ENCODE peak calls at places on chromosomes 11 and 22, in five cellular contexts. O, S, P, L and E are unnamed samples.

GRCh38 chr11:34251640-34251980 is 106.2 kb downstream of the ABTB2 start:
- DNase-seq in P (no peak), S (no peak), O (no peak), L (no peak), E (no peak)

GRCh38 chr11:1874406-1875092 is 17.1 kb downstream of the PRR33 start:
- DNase-seq in L (no peak), P (peak), O (peak), S (no peak), E (no peak)

GRCh38 chr11:104668797-104669463 is 229.3 kb downstream of the CASP12 start:
- DNase-seq in L (no peak), P (no peak), O (no peak), S (no peak), E (no peak)

GRCh38 chr11:62553839-62554361 is 7.3 kb upstream of the AHNAK start:
- DNase-seq in S (no peak), L (no peak), P (no peak), O (no peak), E (no peak)

GRCh38 chr11:77590194-77590591 is 440 bp downstream of the AQP11 start:
- DNase-seq in L (no peak), P (peak), O (no peak), S (peak), E (no peak)

GRCh38 chr22:49959782-49960158 is 802 bp upstream of the PIM3 start:
- DNase-seq in P (peak), L (no peak), S (peak), O (no peak), E (no peak)

GRCh38 chr22:45644714-45645113 is 26.9 kb upstream of the ATXN10 start:
- DNase-seq in P (no peak), O (no peak), S (peak), L (no peak), E (no peak)

GRCh38 chr11:6124245-6124644 is 16.8 kb downstream of the OR56B4 start:
- DNase-seq in O (no peak), S (no peak), P (no peak), L (no peak), E (no peak)

GRCh38 chr11:117225553-117226170 is 6.2 kb downstream of the PCSK7 start:
- DNase-seq in P (no peak), O (no peak), S (peak), L (no peak), E (no peak)

GRCh38 chr11:126039485-126040271 is 23.0 kb downstream of the CDON start:
- DNase-seq in P (no peak), S (no peak), L (no peak), O (no peak), E (no peak)

GRCh38 chr11:16902979-16903378 is 111.2 kb downstream of the PLEKHA7 start:
- DNase-seq in L (no peak), S (no peak), P (no peak), O (no peak), E (no peak)

GRCh38 chr22:39173787-39174497 is 21.5 kb upstream of the CBX7 start:
- DNase-seq in S (peak), O (no peak), L (peak), P (no peak), E (no peak)

GRCh38 chr11:34656062-34656720 is 35.3 kb downstream of the EHF start:
- DNase-seq in O (no peak), L (no peak), S (no peak), P (no peak), E (no peak)

GRCh38 chr22:50524664-50525103 is 714 bp downstream of the SCO2 start:
- DNase-seq in P (no peak), S (no peak), L (no peak), O (no peak), E (no peak)

GRCh38 chr11:115942043-115942442 is 437.8 kb upstream of the CADM1 start:
- DNase-seq in O (no peak), L (no peak), P (no peak), S (no peak), E (no peak)

GRCh38 chr22:32355760-32356159 is 1.9 kb upstream of the RFPL3 start:
- DNase-seq in O (no peak), S (no peak), P (no peak), L (no peak), E (no peak)

GRCh38 chr11:36362902-36363301 is 66.8 kb downstream of the PRR5L start:
- DNase-seq in P (no peak), S (no peak), L (no peak), O (no peak), E (no peak)

GRCh38 chr22:36471341-36471821 is 10.1 kb downstream of the TXN2 start:
- DNase-seq in P (no peak), S (peak), L (no peak), O (no peak), E (no peak)

GRCh38 chr11:100731471-100731870 is 44.4 kb downstream of the ARHGAP42 start:
- DNase-seq in O (no peak), S (no peak), P (no peak), L (no peak), E (no peak)

GRCh38 chr11:1354125-1354938 is 35.4 kb upstream of the BRSK2 start:
- DNase-seq in P (no peak), S (no peak), L (no peak), O (no peak), E (no peak)

GRCh38 chr11:32148824-32149223 is 58.0 kb downstream of the RCN1 start:
- DNase-seq in O (no peak), P (no peak), S (no peak), L (no peak), E (no peak)

GRCh38 chr11:78323356-78323755 is 94.3 kb downstream of the GAB2 start:
- DNase-seq in O (no peak), S (no peak), L (no peak), P (no peak), E (no peak)

GRCh38 chr11:2213890-2214526 is 42.4 kb upstream of the TH start:
- DNase-seq in P (peak), L (no peak), S (no peak), O (no peak), E (no peak)

GRCh38 chr11:79439893-79440450 is 858 bp downstream of the TENM4 start:
- DNase-seq in L (no peak), S (peak), O (peak), P (peak), E (no peak)

GRCh38 chr11:34731596-34731995 is 110.7 kb downstream of the EHF start:
- DNase-seq in L (no peak), O (no peak), P (no peak), S (no peak), E (no peak)

GRCh38 chr11:34641456-34641855 is 20.6 kb downstream of the EHF start:
- DNase-seq in O (no peak), L (no peak), S (no peak), P (no peak), E (no peak)

GRCh38 chr22:34414467-34415440 is 494.5 kb upstream of the LARGE1 start:
- DNase-seq in S (no peak), L (no peak), P (no peak), O (no peak), E (no peak)

GRCh38 chr11:15127341-15127740 is 12.6 kb downstream of the INSC start:
- DNase-seq in P (no peak), S (no peak), L (no peak), O (no peak), E (no peak)

GRCh38 chr11:120432056-120433018 is 79.2 kb upstream of the GRIK4 start:
- DNase-seq in P (no peak), S (peak), O (no peak), L (no peak), E (no peak)

GRCh38 chr11:120431633-120432032 is 79.9 kb upstream of the GRIK4 start:
- DNase-seq in P (no peak), S (no peak), L (no peak), O (no peak), E (no peak)
- TF ChIP-seq CTCF in P (no peak), S (peak), L (no peak), O (peak), E (no peak)

DNA sequence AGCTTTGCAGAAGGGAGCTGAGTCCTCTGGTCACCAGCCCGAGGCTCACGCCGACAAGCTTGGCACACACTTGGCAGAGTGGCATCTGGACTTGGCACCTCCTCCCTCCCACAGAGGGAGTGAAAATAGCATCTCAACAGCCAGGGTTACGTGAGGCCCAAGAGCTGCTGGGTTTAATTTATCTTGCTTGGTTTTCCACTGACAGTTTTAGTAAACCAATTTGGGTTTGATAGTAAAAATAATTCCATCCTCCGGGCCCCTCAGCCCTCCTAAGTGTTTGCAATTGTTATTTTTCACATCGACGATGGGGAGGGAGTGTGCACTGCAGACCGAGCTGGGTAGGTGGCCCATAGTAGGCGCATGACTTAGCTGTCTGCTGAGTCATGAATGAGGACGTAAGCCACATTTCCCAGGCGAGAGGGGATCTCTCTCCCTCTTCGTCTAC is 107.6 kb upstream of the ASPHD2 start:
- DNase-seq in O (no peak), L (no peak), S (peak), P (no peak), E (no peak)
- TF ChIP-seq CTCF in O (no peak), L (no peak), S (no peak), P (no peak), E (no peak)

GRCh38 chr11:128482512-128483191 is 104.7 kb downstream of the ETS1 start:
- DNase-seq in O (no peak), P (no peak), L (no peak), S (no peak), E (no peak)

GRCh38 chr11:128482092-128482491 is 105.3 kb downstream of the ETS1 start:
- DNase-seq in S (no peak), L (no peak), P (no peak), O (no peak), E (no peak)

GRCh38 chr11:128483211-128483788 is 104.1 kb downstream of the ETS1 start:
- DNase-seq in P (no peak), S (no peak), L (no peak), O (no peak), E (no peak)

GRCh38 chr11:128481135-128481534 is 106.2 kb downstream of the ETS1 start:
- DNase-seq in L (no peak), P (no peak), O (no peak), S (no peak), E (no peak)

DNA sequence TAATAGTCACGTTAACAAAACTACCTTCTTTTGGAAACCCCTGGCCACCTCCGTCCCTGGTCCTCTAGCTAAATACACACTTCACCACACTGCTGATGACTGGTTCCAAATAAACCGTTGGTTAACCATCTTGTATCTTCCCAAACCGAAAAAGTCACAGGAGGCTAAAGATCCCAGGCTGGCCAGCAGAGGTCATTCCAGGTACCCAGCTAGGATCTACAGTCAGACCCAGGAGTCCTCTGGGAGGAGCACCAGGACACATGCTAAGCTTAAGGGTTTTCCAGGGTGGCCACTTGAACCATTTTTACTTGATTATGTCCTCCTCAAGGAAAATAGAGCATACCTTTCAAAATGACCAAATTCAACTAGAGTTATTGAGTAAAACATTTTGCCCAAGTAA is 103.2 kb downstream of the ETS1 start:
- DNase-seq in S (no peak), L (no peak), P (no peak), O (no peak), E (no peak)
- TF ChIP-seq CTCF in S (no peak), L (no peak), P (no peak), O (no peak), E (no peak)

GRCh38 chr22:19869497-19870152 is 15.0 kb upstream of the GNB1L start:
- DNase-seq in P (peak), S (peak), O (peak), L (no peak), E (no peak)
- TF ChIP-seq CTCF in P (no peak), S (no peak), O (no peak), L (no peak), E (no peak)

GRCh38 chr11:128021304-128022006 is 565.9 kb downstream of the ETS1 start:
- DNase-seq in S (no peak), O (no peak), P (no peak), L (no peak), E (no peak)
- TF ChIP-seq CTCF in S (no peak), O (peak), P (no peak), L (no peak), E (no peak)

DNA sequence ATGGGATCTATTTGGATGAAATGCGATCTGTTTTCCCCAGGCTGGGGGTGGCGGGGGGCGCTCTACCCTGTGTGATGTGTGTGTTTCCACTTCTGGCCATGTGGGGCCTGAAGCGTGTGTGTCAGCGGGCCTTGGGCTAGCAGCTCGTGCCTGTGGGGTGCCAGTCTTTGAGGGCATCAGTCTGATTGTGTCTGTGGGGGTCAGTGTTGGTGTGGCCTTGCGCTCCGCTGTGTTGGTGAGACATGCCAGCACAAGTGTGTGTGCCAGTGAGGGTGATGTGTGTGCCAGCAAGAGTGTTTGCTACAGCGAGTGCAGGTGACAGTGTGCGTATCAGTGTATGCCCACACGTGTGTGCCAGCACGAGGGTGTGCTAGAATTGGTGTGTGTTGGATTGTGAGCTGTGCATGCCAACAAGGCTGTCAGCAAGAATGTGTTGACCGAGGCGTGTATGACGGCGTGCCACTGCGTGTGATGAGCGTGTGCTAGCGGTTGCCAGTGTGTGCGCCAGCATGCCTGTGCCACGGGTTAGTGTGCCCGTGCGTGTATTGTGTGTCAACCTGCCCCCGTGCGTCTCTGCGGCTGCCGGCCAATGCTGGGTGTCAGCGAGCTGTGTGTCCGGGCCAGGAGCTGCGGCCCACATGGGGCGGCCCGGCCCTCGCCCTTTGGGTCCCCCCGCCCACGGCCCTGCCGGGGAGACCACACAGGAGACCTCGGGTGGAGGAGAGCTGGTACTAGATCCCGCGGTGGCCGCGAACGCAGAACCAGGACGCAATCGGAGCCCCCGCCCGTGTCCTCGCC is 519 bp downstream of the ARRB1 start:
- DNase-seq in P (peak), S (peak), O (peak), L (peak), E (no peak)
- TF ChIP-seq CTCF in P (no peak), S (no peak), O (peak), L (no peak), E (no peak)

GRCh38 chr11:109401532-109401931 is 20.5 kb upstream of the C11orf87 start:
- DNase-seq in O (no peak), L (no peak), S (no peak), P (no peak), E (no peak)

GRCh38 chr11:109405671-109406070 is 16.3 kb upstream of the C11orf87 start:
- DNase-seq in P (no peak), O (no peak), L (no peak), S (no peak), E (no peak)
- TF ChIP-seq CTCF in P (no peak), O (no peak), L (no peak), S (no peak), E (no peak)

DNA sequence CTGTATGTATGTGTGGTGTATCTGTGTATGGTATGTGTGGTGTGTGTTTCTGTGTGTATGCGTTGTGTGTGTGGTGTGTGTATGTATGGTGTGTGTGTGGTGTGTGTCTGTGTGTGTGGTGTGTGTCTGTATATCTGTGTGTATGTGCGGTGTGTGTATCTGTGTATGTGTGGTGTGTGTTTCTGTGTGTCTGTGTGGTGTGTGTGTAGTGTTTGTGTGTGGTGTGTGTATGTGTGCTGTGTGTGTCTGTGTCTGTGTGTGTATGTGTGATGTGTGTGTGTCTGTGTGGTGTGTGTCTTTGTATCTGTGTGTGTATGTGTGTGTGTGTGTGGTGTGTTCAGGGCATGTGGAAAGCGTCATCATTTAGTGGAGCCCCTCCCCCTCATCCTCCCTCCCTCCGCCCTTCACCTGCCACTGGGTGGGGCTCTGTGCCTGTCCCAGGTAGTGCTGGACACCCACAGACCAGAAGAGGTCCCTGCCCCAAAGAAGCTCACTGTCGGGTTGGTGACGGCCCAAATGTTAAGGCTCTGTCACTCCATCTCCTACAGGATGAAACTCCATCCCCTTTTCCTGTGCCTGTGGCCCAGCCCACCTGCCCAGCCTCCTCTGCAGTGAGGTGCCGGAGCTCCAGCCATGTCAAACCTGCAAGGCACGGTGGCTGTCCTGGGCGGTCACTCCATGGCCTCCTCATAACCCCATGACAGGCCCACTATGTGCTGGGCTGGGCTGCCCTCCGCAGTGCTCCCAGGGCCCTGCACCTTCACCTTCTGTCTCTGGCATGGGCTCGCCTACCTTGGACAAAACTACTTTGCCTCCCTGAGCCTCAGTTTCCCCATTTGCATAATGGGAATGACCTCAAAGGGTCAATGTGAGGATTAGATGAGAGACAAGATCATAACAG is 23.4 kb upstream of the SHISAL1 start:
- DNase-seq in L (no peak), O (no peak), S (no peak), P (no peak), E (no peak)
- TF ChIP-seq CTCF in L (no peak), O (no peak), S (no peak), P (no peak), E (no peak)